ENCODE peak calls at places on chromosomes 5 and 9, in five cellular contexts. E is GM12878, S is HepG2, X is A549, P is K562. C is an unnamed sample. For H3K4me1, the result is how much of the 10 kb centered on the place peaks cover.

GRCh38 chr9:105690742-105691141 is 3.6 kb upstream of the TMEM38B start:
- DNase-seq in E (no peak), S (no peak), P (no peak), X (peak), C (peak)

GRCh38 chr5:82931110-82931509 is 146.1 kb downstream of the TMEM167A start:
- DNase-seq in S (no peak), E (no peak), P (no peak), X (no peak), C (no peak)

GRCh38 chr5:14165375-14166091 is 22.4 kb downstream of the TRIO start:
- DNase-seq in P (no peak), S (peak), X (peak), E (no peak), C (no peak)

GRCh38 chr9:104863180-104863883 is 64.6 kb downstream of the ABCA1 start:
- DNase-seq in X (peak), S (peak), P (peak), E (peak), C (peak)

GRCh38 chr9:18826248-18826647 is 206.8 kb downstream of the SAXO1 start:
- DNase-seq in P (no peak), X (no peak), E (no peak), S (no peak), C (no peak)

GRCh38 chr9:123338710-123339665 is 17.0 kb upstream of the CRB2 start:
- DNase-seq in P (peak), S (no peak), X (no peak), E (peak), C (no peak)

GRCh38 chr9:93612796-93613154 is 36.4 kb downstream of the PHF2 start:
- DNase-seq in P (no peak), S (no peak), E (peak), X (no peak), C (no peak)

GRCh38 chr5:115457574-115457973 is 87.0 kb downstream of the FEM1C start:
- DNase-seq in E (no peak), X (no peak), S (no peak), P (no peak), C (no peak)

GRCh38 chr5:148873120-148873519 is 46.7 kb downstream of the ADRB2 start:
- DNase-seq in E (no peak), S (no peak), X (no peak), P (no peak), C (no peak)

GRCh38 chr5:153572393-153572930 is 82.0 kb downstream of the GRIA1 start:
- DNase-seq in P (no peak), S (no peak), E (no peak), X (no peak), C (no peak)

GRCh38 chr5:62130107-62130506 is 175.9 kb upstream of the KIF2A start:
- DNase-seq in S (no peak), X (no peak), P (no peak), E (no peak), C (no peak)

GRCh38 chr9:136055715-136056545 is 39.2 kb downstream of the NACC2 start:
- DNase-seq in S (no peak), P (no peak), X (no peak), E (no peak), C (peak)

GRCh38 chr5:50595199-50595598 is 71.2 kb upstream of the PARP8 start:
- DNase-seq in X (no peak), P (no peak), S (no peak), E (no peak), C (no peak)

GRCh38 chr5:52799358-52799982 is 11.8 kb downstream of the ITGA1 start:
- DNase-seq in X (no peak), P (peak), E (no peak), S (peak), C (peak)

GRCh38 chr5:138950411-138951011 is 75.4 kb upstream of the LRRTM2 start:
- DNase-seq in S (no peak), X (no peak), E (no peak), P (no peak), C (no peak)

GRCh38 chr5:158174918-158175663 is 316.1 kb upstream of the CLINT1 start:
- DNase-seq in E (peak), P (peak), X (peak), S (peak), C (peak)

GRCh38 chr9:100011062-100011681 is 87.6 kb downstream of the ERP44 start:
- DNase-seq in X (peak), S (peak), E (peak), P (peak), C (peak)

GRCh38 chr9:105858284-105858683 is 163.9 kb downstream of the TMEM38B start:
- DNase-seq in X (no peak), E (no peak), S (no peak), P (no peak), C (no peak)

GRCh38 chr5:40842351-40842750 is 1.2 kb downstream of the CARD6 start:
- DNase-seq in P (no peak), E (no peak), X (peak), S (no peak), C (no peak)

GRCh38 chr9:38087934-38088925 is 19.2 kb upstream of the SHB start:
- DNase-seq in P (peak), E (no peak), S (peak), X (peak), C (peak)

GRCh38 chr5:76473676-76474075 is 70.6 kb downstream of the IQGAP2 start:
- DNase-seq in P (peak), E (no peak), S (no peak), X (no peak), C (no peak)

GRCh38 chr5:156259618-156260017 is 67.3 kb upstream of the SGCD start:
- DNase-seq in X (no peak), P (no peak), E (no peak), S (no peak), C (peak)

GRCh38 chr9:21685502-21685901 is 116.9 kb upstream of the MTAP start:
- DNase-seq in X (no peak), S (no peak), P (no peak), E (no peak), C (peak)

GRCh38 chr9:124038790-124039633 is 27.4 kb downstream of the LHX2 start:
- DNase-seq in P (no peak), X (peak), E (no peak), S (no peak), C (no peak)

DNA sequence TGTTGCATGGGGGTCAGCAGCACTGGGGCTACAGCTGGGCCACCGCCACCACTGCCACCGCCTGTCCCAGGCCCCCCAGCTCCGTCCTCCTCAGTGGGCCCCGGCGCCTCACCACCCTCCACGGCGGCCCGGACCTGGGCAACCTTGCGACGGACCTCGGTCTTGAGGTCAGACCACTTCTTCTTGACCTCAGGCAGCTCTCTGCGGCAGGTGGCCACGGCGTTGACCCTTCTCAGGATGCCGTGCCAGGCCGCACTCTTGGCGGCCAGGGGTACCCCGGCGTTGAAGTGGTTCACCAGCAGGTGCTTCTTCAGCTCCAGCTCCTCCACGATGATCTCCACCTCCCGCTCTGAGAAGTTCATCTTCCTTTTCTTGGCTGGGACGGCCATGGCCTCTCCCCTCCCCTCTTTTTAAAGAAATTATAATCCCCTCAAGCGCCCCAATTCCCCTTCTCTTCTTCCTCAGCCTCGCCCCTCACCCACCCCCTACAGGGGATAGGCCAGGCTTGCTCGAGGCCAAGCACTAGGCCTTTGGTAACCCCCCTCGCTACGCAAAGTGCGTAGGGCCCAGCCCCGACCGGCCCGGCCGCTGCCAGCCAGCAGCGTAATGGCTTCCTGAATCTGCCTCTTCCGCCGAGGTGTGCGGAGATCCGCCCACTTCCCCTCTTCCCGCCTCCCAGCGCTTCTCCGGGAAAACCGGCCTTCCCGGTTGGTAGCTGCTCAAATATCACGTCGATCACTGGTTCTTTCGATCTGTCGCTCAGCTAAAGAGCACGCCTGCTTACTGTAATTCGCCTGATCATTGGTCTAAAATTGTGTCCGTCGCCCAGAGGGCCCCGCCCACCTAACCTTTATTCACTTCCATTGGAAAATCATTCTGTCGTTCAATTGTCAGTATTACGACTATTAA is at the start of gene NAIF1:
- DNase-seq in P (peak), X (peak), S (peak), E (peak), C (peak)
- H3K4me1 ChIP-seq in P (under half), X (under half), S (under half), E (under half), C (under half)

DNA sequence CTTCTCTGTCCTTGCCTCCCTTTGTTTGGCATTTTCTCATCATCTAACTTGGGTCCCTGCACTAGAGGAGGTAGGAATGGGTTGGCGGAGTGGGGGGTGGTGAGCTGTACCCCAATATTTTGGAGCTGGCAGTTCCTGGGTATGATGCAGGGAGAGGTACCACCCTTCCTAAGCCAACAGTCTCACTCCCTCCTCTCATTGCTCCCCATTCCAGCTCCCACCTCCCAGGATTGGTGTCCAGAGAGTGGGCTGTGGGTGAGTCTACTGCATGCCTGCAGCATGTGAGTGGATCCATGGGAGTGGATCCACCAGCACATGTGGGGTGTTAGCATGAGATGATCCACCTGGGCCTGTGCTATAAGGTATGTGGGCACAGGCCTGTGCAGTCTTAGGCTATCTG is 22.2 kb upstream of the MYORG start:
- DNase-seq in X (no peak), P (no peak), S (no peak), E (no peak), C (no peak)
- TF ChIP-seq JUNB in X (no peak), P (no peak), S (no peak), E (no peak), C (no peak)

GRCh38 chr5:124661317-124662141 is 84.9 kb downstream of the ZNF608 start:
- DNase-seq in E (no peak), X (peak), P (peak), S (peak), C (peak)
- H3K4me1 ChIP-seq in E (under half), X (half or more), P (half or more), S (half or more), C (half or more)

DNA sequence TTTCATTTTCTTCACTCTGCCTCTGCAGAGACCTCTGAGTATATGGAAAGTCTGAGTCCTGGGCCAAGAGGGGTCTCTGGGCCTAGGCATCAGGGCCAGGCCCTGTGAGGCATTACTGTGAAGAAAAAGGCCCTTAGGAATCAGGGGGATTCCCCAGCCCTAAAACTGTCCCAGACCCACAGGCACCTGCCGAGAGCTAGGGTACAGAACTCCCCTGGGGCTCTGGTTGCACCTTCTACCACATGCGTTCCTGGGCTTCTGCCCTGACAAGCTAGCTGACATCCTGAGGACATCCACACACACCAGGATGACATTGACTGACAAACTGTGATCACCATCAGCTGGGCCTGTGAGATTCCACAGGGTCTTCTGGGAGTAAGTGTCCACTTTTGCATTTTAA is 44.9 kb downstream of the TGFBI start:
- DNase-seq in S (no peak), E (no peak), X (no peak), P (no peak), C (no peak)
- TF ChIP-seq JUNB in S (no peak), E (no peak), X (no peak), P (no peak), C (no peak)

GRCh38 chr5:142007237-142007544 is 5.6 kb downstream of the GNPDA1 start:
- DNase-seq in P (no peak), E (no peak), S (no peak), X (no peak), C (no peak)

GRCh38 chr5:142011572-142012185 is 1.1 kb downstream of the GNPDA1 start:
- DNase-seq in E (no peak), X (no peak), S (no peak), P (no peak), C (no peak)

GRCh38 chr5:142012186-142012785 is 541 bp downstream of the GNPDA1 start:
- DNase-seq in X (peak), E (no peak), P (peak), S (peak), C (peak)

GRCh38 chr5:142008813-142009212 is 4.0 kb downstream of the GNPDA1 start:
- DNase-seq in S (no peak), X (no peak), E (no peak), P (no peak), C (no peak)

GRCh38 chr5:142009886-142010285 is 2.9 kb downstream of the GNPDA1 start:
- DNase-seq in X (no peak), S (no peak), E (no peak), P (no peak), C (no peak)
- H3K4me1 ChIP-seq in X (under half), S (under half), E (under half), P (under half), C (under half)

GRCh38 chr9:69149321-69149807 is 24.7 kb upstream of the TJP2 start:
- DNase-seq in E (no peak), S (no peak), P (no peak), X (no peak), C (peak)
- TF ChIP-seq JUNB in E (no peak), S (no peak), P (no peak), X (no peak), C (no peak)